ENCODE peak calls at places on chromosomes 5 and 9, in four cellular contexts. One of them, this sample, is unnamed.

GRCh38 chr9:112489876-112490661 is 3.4 kb downstream of the KIAA1958 start:
- DNase-seq in stimulated activated CD8-positive, alpha-beta memory T cell treated with anti-CD3 and anti-CD28 coated beads, Interleukin-2, amount 100 ng/mL, for 1 hour: no peak
- DNase-seq in cardiac muscle cell: no peak
- DNase-seq in GM13977: no peak
- DNase-seq in this sample: peak; percentile 54

GRCh38 chr9:134170525-134171315 is 6.4 kb upstream of the RNU6ATAC start:
- DNase-seq in stimulated activated CD8-positive, alpha-beta memory T cell treated with anti-CD3 and anti-CD28 coated beads, Interleukin-2, amount 100 ng/mL, for 1 hour: no peak
- DNase-seq in cardiac muscle cell: no peak
- DNase-seq in GM13977: no peak
- DNase-seq in this sample: no peak

GRCh38 chr9:93955356-93956182 is 414 bp upstream of the BARX1 start:
- DNase-seq in stimulated activated CD8-positive, alpha-beta memory T cell treated with anti-CD3 and anti-CD28 coated beads, Interleukin-2, amount 100 ng/mL, for 1 hour: no peak
- DNase-seq in cardiac muscle cell: no peak
- DNase-seq in GM13977: peak; percentile 53
- DNase-seq in this sample: no peak

GRCh38 chr9:98921740-98922139 is 22.0 kb upstream of the COL15A1 start:
- DNase-seq in stimulated activated CD8-positive, alpha-beta memory T cell treated with anti-CD3 and anti-CD28 coated beads, Interleukin-2, amount 100 ng/mL, for 1 hour: no peak
- DNase-seq in cardiac muscle cell: no peak
- DNase-seq in GM13977: no peak
- DNase-seq in this sample: no peak

GRCh38 chr5:64147849-64148441 is 17.7 kb upstream of the RNF180 start:
- DNase-seq in stimulated activated CD8-positive, alpha-beta memory T cell treated with anti-CD3 and anti-CD28 coated beads, Interleukin-2, amount 100 ng/mL, for 1 hour: no peak
- DNase-seq in cardiac muscle cell: peak; percentile 62
- DNase-seq in GM13977: peak; percentile 55
- DNase-seq in this sample: peak; percentile 44

GRCh38 chr9:22954964-22955363 is 508.3 kb downstream of the DMRTA1 start:
- DNase-seq in stimulated activated CD8-positive, alpha-beta memory T cell treated with anti-CD3 and anti-CD28 coated beads, Interleukin-2, amount 100 ng/mL, for 1 hour: no peak
- DNase-seq in cardiac muscle cell: no peak
- DNase-seq in GM13977: no peak
- DNase-seq in this sample: no peak

GRCh38 chr9:27157736-27158135 is 48.7 kb downstream of the TEK start:
- DNase-seq in stimulated activated CD8-positive, alpha-beta memory T cell treated with anti-CD3 and anti-CD28 coated beads, Interleukin-2, amount 100 ng/mL, for 1 hour: no peak
- DNase-seq in cardiac muscle cell: no peak
- DNase-seq in GM13977: no peak
- DNase-seq in this sample: no peak

GRCh38 chr9:97846347-97846746 is 6.7 kb upstream of the FOXE1 start:
- DNase-seq in stimulated activated CD8-positive, alpha-beta memory T cell treated with anti-CD3 and anti-CD28 coated beads, Interleukin-2, amount 100 ng/mL, for 1 hour: no peak
- DNase-seq in cardiac muscle cell: no peak
- DNase-seq in GM13977: no peak
- DNase-seq in this sample: no peak

GRCh38 chr5:40746703-40747102 is 9.1 kb downstream of the TTC33 start:
- DNase-seq in stimulated activated CD8-positive, alpha-beta memory T cell treated with anti-CD3 and anti-CD28 coated beads, Interleukin-2, amount 100 ng/mL, for 1 hour: no peak
- DNase-seq in cardiac muscle cell: no peak
- DNase-seq in GM13977: no peak
- DNase-seq in this sample: no peak

GRCh38 chr9:31908891-31909480 is 475.5 kb upstream of the ACO1 start:
- DNase-seq in stimulated activated CD8-positive, alpha-beta memory T cell treated with anti-CD3 and anti-CD28 coated beads, Interleukin-2, amount 100 ng/mL, for 1 hour: no peak
- DNase-seq in cardiac muscle cell: no peak
- DNase-seq in GM13977: no peak
- DNase-seq in this sample: no peak

GRCh38 chr9:137353223-137354152 is 51.4 kb upstream of the NRARP start:
- DNase-seq in stimulated activated CD8-positive, alpha-beta memory T cell treated with anti-CD3 and anti-CD28 coated beads, Interleukin-2, amount 100 ng/mL, for 1 hour: no peak
- DNase-seq in cardiac muscle cell: no peak
- DNase-seq in GM13977: no peak
- DNase-seq in this sample: no peak

GRCh38 chr9:127974002-127974768 is 6.6 kb downstream of the EEIG1 start:
- DNase-seq in stimulated activated CD8-positive, alpha-beta memory T cell treated with anti-CD3 and anti-CD28 coated beads, Interleukin-2, amount 100 ng/mL, for 1 hour: no peak
- DNase-seq in cardiac muscle cell: no peak
- DNase-seq in GM13977: no peak
- DNase-seq in this sample: no peak

GRCh38 chr5:127696688-127697087 is 6.5 kb upstream of the CCDC192 start:
- DNase-seq in stimulated activated CD8-positive, alpha-beta memory T cell treated with anti-CD3 and anti-CD28 coated beads, Interleukin-2, amount 100 ng/mL, for 1 hour: no peak
- DNase-seq in cardiac muscle cell: no peak
- DNase-seq in GM13977: no peak
- DNase-seq in this sample: no peak

GRCh38 chr5:42949348-42950090 is 90.6 kb downstream of the ANXA2R start:
- DNase-seq in stimulated activated CD8-positive, alpha-beta memory T cell treated with anti-CD3 and anti-CD28 coated beads, Interleukin-2, amount 100 ng/mL, for 1 hour: no peak
- DNase-seq in cardiac muscle cell: no peak
- DNase-seq in GM13977: peak; percentile 77
- DNase-seq in this sample: peak; percentile 93

GRCh38 chr5:1524799-1525623 is 1.3 kb upstream of the LPCAT1 start:
- DNase-seq in stimulated activated CD8-positive, alpha-beta memory T cell treated with anti-CD3 and anti-CD28 coated beads, Interleukin-2, amount 100 ng/mL, for 1 hour: no peak
- DNase-seq in cardiac muscle cell: no peak
- DNase-seq in GM13977: no peak
- DNase-seq in this sample: no peak

GRCh38 chr9:90813011-90813410 is 11.4 kb downstream of the SYK start:
- DNase-seq in stimulated activated CD8-positive, alpha-beta memory T cell treated with anti-CD3 and anti-CD28 coated beads, Interleukin-2, amount 100 ng/mL, for 1 hour: no peak
- DNase-seq in cardiac muscle cell: no peak
- DNase-seq in GM13977: no peak
- DNase-seq in this sample: no peak

GRCh38 chr5:143129910-143130703 is 273.4 kb downstream of the NR3C1 start:
- DNase-seq in stimulated activated CD8-positive, alpha-beta memory T cell treated with anti-CD3 and anti-CD28 coated beads, Interleukin-2, amount 100 ng/mL, for 1 hour: no peak
- DNase-seq in cardiac muscle cell: no peak
- DNase-seq in GM13977: no peak
- DNase-seq in this sample: no peak

GRCh38 chr5:127101533-127101932 is 28.2 kb upstream of the C5orf63 start:
- DNase-seq in stimulated activated CD8-positive, alpha-beta memory T cell treated with anti-CD3 and anti-CD28 coated beads, Interleukin-2, amount 100 ng/mL, for 1 hour: no peak
- DNase-seq in cardiac muscle cell: peak; percentile 29
- DNase-seq in GM13977: no peak
- DNase-seq in this sample: no peak

GRCh38 chr9:134661791-134662142 is 20.2 kb downstream of the COL5A1 start:
- DNase-seq in stimulated activated CD8-positive, alpha-beta memory T cell treated with anti-CD3 and anti-CD28 coated beads, Interleukin-2, amount 100 ng/mL, for 1 hour: no peak
- DNase-seq in cardiac muscle cell: no peak
- DNase-seq in GM13977: no peak
- DNase-seq in this sample: no peak

GRCh38 chr9:14029811-14030210 is 284.1 kb downstream of the NFIB start:
- DNase-seq in stimulated activated CD8-positive, alpha-beta memory T cell treated with anti-CD3 and anti-CD28 coated beads, Interleukin-2, amount 100 ng/mL, for 1 hour: no peak
- DNase-seq in cardiac muscle cell: no peak
- DNase-seq in GM13977: no peak
- DNase-seq in this sample: no peak

GRCh38 chr5:77630246-77631165 is 8.0 kb downstream of the OTP start:
- DNase-seq in stimulated activated CD8-positive, alpha-beta memory T cell treated with anti-CD3 and anti-CD28 coated beads, Interleukin-2, amount 100 ng/mL, for 1 hour: no peak
- DNase-seq in cardiac muscle cell: peak; percentile 75
- DNase-seq in GM13977: peak; percentile 93
- DNase-seq in this sample: peak; percentile 79

GRCh38 chr5:60649288-60649917 is 50.6 kb downstream of the DEPDC1B start:
- DNase-seq in stimulated activated CD8-positive, alpha-beta memory T cell treated with anti-CD3 and anti-CD28 coated beads, Interleukin-2, amount 100 ng/mL, for 1 hour: no peak
- DNase-seq in cardiac muscle cell: peak; percentile 36
- DNase-seq in GM13977: peak; percentile 44
- DNase-seq in this sample: no peak

GRCh38 chr9:38026840-38027527 is 42.0 kb downstream of the SHB start:
- DNase-seq in stimulated activated CD8-positive, alpha-beta memory T cell treated with anti-CD3 and anti-CD28 coated beads, Interleukin-2, amount 100 ng/mL, for 1 hour: no peak
- DNase-seq in cardiac muscle cell: no peak
- DNase-seq in GM13977: no peak
- DNase-seq in this sample: no peak

GRCh38 chr5:14490309-14490711 is 91.3 kb upstream of the OTULINL start:
- DNase-seq in stimulated activated CD8-positive, alpha-beta memory T cell treated with anti-CD3 and anti-CD28 coated beads, Interleukin-2, amount 100 ng/mL, for 1 hour: no peak
- DNase-seq in cardiac muscle cell: no peak
- DNase-seq in GM13977: no peak
- DNase-seq in this sample: no peak

GRCh38 chr9:38096238-38096805 is 27.3 kb upstream of the SHB start:
- DNase-seq in stimulated activated CD8-positive, alpha-beta memory T cell treated with anti-CD3 and anti-CD28 coated beads, Interleukin-2, amount 100 ng/mL, for 1 hour: no peak
- DNase-seq in cardiac muscle cell: no peak
- DNase-seq in GM13977: no peak
- DNase-seq in this sample: no peak

GRCh38 chr5:1351156-1351555 is 6.3 kb upstream of the CLPTM1L start:
- DNase-seq in stimulated activated CD8-positive, alpha-beta memory T cell treated with anti-CD3 and anti-CD28 coated beads, Interleukin-2, amount 100 ng/mL, for 1 hour: no peak
- DNase-seq in cardiac muscle cell: no peak
- DNase-seq in GM13977: no peak
- DNase-seq in this sample: no peak

GRCh38 chr5:141657937-141658545 is 6.8 kb upstream of the FCHSD1 start:
- DNase-seq in stimulated activated CD8-positive, alpha-beta memory T cell treated with anti-CD3 and anti-CD28 coated beads, Interleukin-2, amount 100 ng/mL, for 1 hour: no peak
- DNase-seq in cardiac muscle cell: no peak
- DNase-seq in GM13977: peak; percentile 75
- DNase-seq in this sample: no peak

GRCh38 chr9:77210116-77210515 is 32.8 kb downstream of the VPS13A start:
- DNase-seq in stimulated activated CD8-positive, alpha-beta memory T cell treated with anti-CD3 and anti-CD28 coated beads, Interleukin-2, amount 100 ng/mL, for 1 hour: no peak
- DNase-seq in cardiac muscle cell: peak; percentile 8
- DNase-seq in GM13977: no peak
- DNase-seq in this sample: no peak

GRCh38 chr5:15807861-15808260 is 307.9 kb downstream of the FBXL7 start:
- DNase-seq in stimulated activated CD8-positive, alpha-beta memory T cell treated with anti-CD3 and anti-CD28 coated beads, Interleukin-2, amount 100 ng/mL, for 1 hour: no peak
- DNase-seq in cardiac muscle cell: peak; percentile 32
- DNase-seq in GM13977: no peak
- DNase-seq in this sample: no peak

GRCh38 chr9:121912812-121913627 is 180.1 kb downstream of the TTLL11 start:
- DNase-seq in stimulated activated CD8-positive, alpha-beta memory T cell treated with anti-CD3 and anti-CD28 coated beads, Interleukin-2, amount 100 ng/mL, for 1 hour: no peak
- DNase-seq in cardiac muscle cell: no peak
- DNase-seq in GM13977: no peak
- DNase-seq in this sample: no peak

GRCh38 chr5:132498152-132498551 is 7.6 kb upstream of the IRF1 start:
- DNase-seq in stimulated activated CD8-positive, alpha-beta memory T cell treated with anti-CD3 and anti-CD28 coated beads, Interleukin-2, amount 100 ng/mL, for 1 hour: no peak
- DNase-seq in cardiac muscle cell: no peak
- DNase-seq in GM13977: no peak
- DNase-seq in this sample: no peak

GRCh38 chr9:95570150-95570549 is 53.4 kb upstream of the PTCH1 start:
- DNase-seq in stimulated activated CD8-positive, alpha-beta memory T cell treated with anti-CD3 and anti-CD28 coated beads, Interleukin-2, amount 100 ng/mL, for 1 hour: no peak
- DNase-seq in cardiac muscle cell: no peak
- DNase-seq in GM13977: no peak
- DNase-seq in this sample: no peak

GRCh38 chr5:318341-318897 is 3.1 kb upstream of the AHRR start:
- DNase-seq in stimulated activated CD8-positive, alpha-beta memory T cell treated with anti-CD3 and anti-CD28 coated beads, Interleukin-2, amount 100 ng/mL, for 1 hour: no peak
- DNase-seq in cardiac muscle cell: no peak
- DNase-seq in GM13977: peak; percentile 27
- DNase-seq in this sample: no peak

GRCh38 chr9:84397822-84398221 is 57.3 kb upstream of the SLC28A3 start:
- DNase-seq in stimulated activated CD8-positive, alpha-beta memory T cell treated with anti-CD3 and anti-CD28 coated beads, Interleukin-2, amount 100 ng/mL, for 1 hour: no peak
- DNase-seq in cardiac muscle cell: no peak
- DNase-seq in GM13977: no peak
- DNase-seq in this sample: no peak

GRCh38 chr5:163571755-163572154 is 66.3 kb downstream of the MAT2B start:
- DNase-seq in stimulated activated CD8-positive, alpha-beta memory T cell treated with anti-CD3 and anti-CD28 coated beads, Interleukin-2, amount 100 ng/mL, for 1 hour: no peak
- DNase-seq in cardiac muscle cell: no peak
- DNase-seq in GM13977: no peak
- DNase-seq in this sample: no peak